ENCODE peak calls at places on chromosome 9, in eight cellular contexts. One of them, this sample, is unnamed.

GRCh38 chr9:71509054-71509453 is 259.3 kb downstream of the CEMIP2 start:
- DNase-seq in amniotic stem cell: no peak
- DNase-seq in nucleus accumbens: no peak
- DNase-seq in activated B cell treated with CpG ODN at 0.5 μM for 24 hours: no peak
- DNase-seq in Calu3: peak; percentile 3
- DNase-seq in HCEC 1CT: no peak
- DNase-seq in fibroblast of mammary gland: peak; percentile 15
- DNase-seq in NCI-H2081 treated with DMSO at 0.1 percent for 48 hours: no peak
- DNase-seq in this sample: no peak

GRCh38 chr9:17280350-17281012 is 145.6 kb downstream of the CNTLN start:
- DNase-seq in NCI-H2081 treated with DMSO at 0.1 percent for 48 hours: no peak
- DNase-seq in nucleus accumbens: no peak
- DNase-seq in amniotic stem cell: no peak
- DNase-seq in Calu3: no peak
- DNase-seq in fibroblast of mammary gland: peak; percentile 66
- DNase-seq in activated B cell treated with CpG ODN at 0.5 μM for 24 hours: no peak
- DNase-seq in HCEC 1CT: peak; percentile 29
- DNase-seq in this sample: no peak

GRCh38 chr9:20315672-20316071 is 306.6 kb downstream of the MLLT3 start:
- DNase-seq in fibroblast of mammary gland: peak; percentile 88
- DNase-seq in nucleus accumbens: no peak
- DNase-seq in HCEC 1CT: peak; percentile 91
- DNase-seq in NCI-H2081 treated with DMSO at 0.1 percent for 48 hours: no peak
- DNase-seq in activated B cell treated with CpG ODN at 0.5 μM for 24 hours: no peak
- DNase-seq in Calu3: no peak
- DNase-seq in amniotic stem cell: peak; percentile 62
- DNase-seq in this sample: no peak

GRCh38 chr9:108934323-108934885 is at the start of gene ABITRAM:
- DNase-seq in fibroblast of mammary gland: peak; percentile 70
- DNase-seq in amniotic stem cell: peak; percentile 70
- DNase-seq in HCEC 1CT: peak; percentile 76
- DNase-seq in NCI-H2081 treated with DMSO at 0.1 percent for 48 hours: no peak
- DNase-seq in activated B cell treated with CpG ODN at 0.5 μM for 24 hours: peak; percentile 73
- DNase-seq in nucleus accumbens: peak; percentile 84
- DNase-seq in Calu3: peak; percentile 70
- DNase-seq in this sample: peak; percentile 89

GRCh38 chr9:19424176-19424779 is 15.5 kb downstream of the ACER2 start:
- DNase-seq in activated B cell treated with CpG ODN at 0.5 μM for 24 hours: no peak
- DNase-seq in fibroblast of mammary gland: peak; percentile 15
- DNase-seq in Calu3: no peak
- DNase-seq in amniotic stem cell: no peak
- DNase-seq in NCI-H2081 treated with DMSO at 0.1 percent for 48 hours: no peak
- DNase-seq in HCEC 1CT: no peak
- DNase-seq in nucleus accumbens: no peak
- DNase-seq in this sample: no peak

GRCh38 chr9:77708416-77708815 is 60.3 kb upstream of the GNA14 start:
- DNase-seq in activated B cell treated with CpG ODN at 0.5 μM for 24 hours: no peak
- DNase-seq in HCEC 1CT: peak; percentile 82
- DNase-seq in amniotic stem cell: no peak
- DNase-seq in fibroblast of mammary gland: peak; percentile 60
- DNase-seq in nucleus accumbens: no peak
- DNase-seq in NCI-H2081 treated with DMSO at 0.1 percent for 48 hours: no peak
- DNase-seq in Calu3: no peak
- DNase-seq in this sample: no peak

GRCh38 chr9:12680341-12680740 is 12.8 kb upstream of the TYRP1 start:
- DNase-seq in activated B cell treated with CpG ODN at 0.5 μM for 24 hours: no peak
- DNase-seq in amniotic stem cell: peak; percentile 19
- DNase-seq in nucleus accumbens: no peak
- DNase-seq in HCEC 1CT: no peak
- DNase-seq in NCI-H2081 treated with DMSO at 0.1 percent for 48 hours: no peak
- DNase-seq in Calu3: no peak
- DNase-seq in fibroblast of mammary gland: no peak
- DNase-seq in this sample: no peak

GRCh38 chr9:16461231-16461840 is 409.1 kb downstream of the BNC2 start:
- DNase-seq in activated B cell treated with CpG ODN at 0.5 μM for 24 hours: no peak
- DNase-seq in NCI-H2081 treated with DMSO at 0.1 percent for 48 hours: no peak
- DNase-seq in fibroblast of mammary gland: peak; percentile 22
- DNase-seq in nucleus accumbens: no peak
- DNase-seq in amniotic stem cell: no peak
- DNase-seq in Calu3: no peak
- DNase-seq in HCEC 1CT: no peak
- DNase-seq in this sample: no peak

GRCh38 chr9:97594414-97594921 is 38.7 kb downstream of the TSTD2 start:
- DNase-seq in amniotic stem cell: no peak
- DNase-seq in fibroblast of mammary gland: no peak
- DNase-seq in Calu3: no peak
- DNase-seq in HCEC 1CT: no peak
- DNase-seq in activated B cell treated with CpG ODN at 0.5 μM for 24 hours: no peak
- DNase-seq in NCI-H2081 treated with DMSO at 0.1 percent for 48 hours: no peak
- DNase-seq in nucleus accumbens: no peak
- DNase-seq in this sample: no peak

GRCh38 chr9:107155244-107155817 is 127.7 kb upstream of the RAD23B start:
- DNase-seq in fibroblast of mammary gland: no peak
- DNase-seq in Calu3: no peak
- DNase-seq in activated B cell treated with CpG ODN at 0.5 μM for 24 hours: no peak
- DNase-seq in NCI-H2081 treated with DMSO at 0.1 percent for 48 hours: no peak
- DNase-seq in nucleus accumbens: no peak
- DNase-seq in amniotic stem cell: no peak
- DNase-seq in HCEC 1CT: no peak
- DNase-seq in this sample: no peak

GRCh38 chr9:69760278-69760610 is 433 bp upstream of the PTAR1 start:
- DNase-seq in amniotic stem cell: no peak
- DNase-seq in activated B cell treated with CpG ODN at 0.5 μM for 24 hours: no peak
- DNase-seq in NCI-H2081 treated with DMSO at 0.1 percent for 48 hours: no peak
- DNase-seq in nucleus accumbens: no peak
- DNase-seq in HCEC 1CT: no peak
- DNase-seq in Calu3: no peak
- DNase-seq in fibroblast of mammary gland: no peak
- DNase-seq in this sample: no peak

GRCh38 chr9:96044401-96044800 is 168.9 kb downstream of the ERCC6L2 start:
- DNase-seq in activated B cell treated with CpG ODN at 0.5 μM for 24 hours: no peak
- DNase-seq in nucleus accumbens: no peak
- DNase-seq in fibroblast of mammary gland: no peak
- DNase-seq in HCEC 1CT: no peak
- DNase-seq in amniotic stem cell: no peak
- DNase-seq in Calu3: no peak
- DNase-seq in NCI-H2081 treated with DMSO at 0.1 percent for 48 hours: no peak
- DNase-seq in this sample: no peak

GRCh38 chr9:107638496-107638895 is 148.9 kb upstream of the KLF4 start:
- DNase-seq in activated B cell treated with CpG ODN at 0.5 μM for 24 hours: no peak
- DNase-seq in amniotic stem cell: no peak
- DNase-seq in nucleus accumbens: no peak
- DNase-seq in HCEC 1CT: no peak
- DNase-seq in Calu3: no peak
- DNase-seq in fibroblast of mammary gland: peak; percentile 18
- DNase-seq in NCI-H2081 treated with DMSO at 0.1 percent for 48 hours: no peak
- DNase-seq in this sample: no peak

GRCh38 chr9:75184471-75184870 is 96.2 kb downstream of the OSTF1 start:
- DNase-seq in NCI-H2081 treated with DMSO at 0.1 percent for 48 hours: no peak
- DNase-seq in HCEC 1CT: no peak
- DNase-seq in fibroblast of mammary gland: no peak
- DNase-seq in Calu3: no peak
- DNase-seq in activated B cell treated with CpG ODN at 0.5 μM for 24 hours: no peak
- DNase-seq in nucleus accumbens: no peak
- DNase-seq in amniotic stem cell: no peak
- DNase-seq in this sample: no peak

GRCh38 chr9:97501177-97501971 is at the start of gene TMOD1:
- DNase-seq in Calu3: peak; percentile 69
- DNase-seq in nucleus accumbens: peak; percentile 41
- DNase-seq in NCI-H2081 treated with DMSO at 0.1 percent for 48 hours: no peak
- DNase-seq in HCEC 1CT: peak; percentile 48
- DNase-seq in activated B cell treated with CpG ODN at 0.5 μM for 24 hours: peak; percentile 48
- DNase-seq in fibroblast of mammary gland: no peak
- DNase-seq in amniotic stem cell: no peak
- DNase-seq in this sample: no peak

GRCh38 chr9:89597711-89598707 is 6.8 kb upstream of the GADD45G start:
- DNase-seq in nucleus accumbens: no peak
- DNase-seq in activated B cell treated with CpG ODN at 0.5 μM for 24 hours: no peak
- DNase-seq in NCI-H2081 treated with DMSO at 0.1 percent for 48 hours: no peak
- DNase-seq in HCEC 1CT: peak; percentile 21
- DNase-seq in fibroblast of mammary gland: peak; percentile 60
- DNase-seq in Calu3: peak; percentile 57
- DNase-seq in amniotic stem cell: peak; percentile 33
- DNase-seq in this sample: no peak

GRCh38 chr9:22657713-22658112 is 211.1 kb downstream of the DMRTA1 start:
- DNase-seq in NCI-H2081 treated with DMSO at 0.1 percent for 48 hours: no peak
- DNase-seq in fibroblast of mammary gland: peak; percentile 58
- DNase-seq in HCEC 1CT: no peak
- DNase-seq in Calu3: no peak
- DNase-seq in amniotic stem cell: no peak
- DNase-seq in nucleus accumbens: no peak
- DNase-seq in activated B cell treated with CpG ODN at 0.5 μM for 24 hours: no peak
- DNase-seq in this sample: no peak

GRCh38 chr9:130215341-130216119 is 43.3 kb downstream of the NCS1 start:
- DNase-seq in amniotic stem cell: no peak
- DNase-seq in nucleus accumbens: no peak
- DNase-seq in HCEC 1CT: peak; percentile 22
- DNase-seq in Calu3: no peak
- DNase-seq in fibroblast of mammary gland: peak; percentile 33
- DNase-seq in NCI-H2081 treated with DMSO at 0.1 percent for 48 hours: no peak
- DNase-seq in activated B cell treated with CpG ODN at 0.5 μM for 24 hours: no peak
- DNase-seq in this sample: no peak

GRCh38 chr9:134960701-134961181 is 43.0 kb upstream of the FCN1 start:
- DNase-seq in HCEC 1CT: no peak
- DNase-seq in NCI-H2081 treated with DMSO at 0.1 percent for 48 hours: no peak
- DNase-seq in amniotic stem cell: no peak
- DNase-seq in fibroblast of mammary gland: no peak
- DNase-seq in activated B cell treated with CpG ODN at 0.5 μM for 24 hours: no peak
- DNase-seq in nucleus accumbens: no peak
- DNase-seq in Calu3: no peak
- DNase-seq in this sample: no peak

GRCh38 chr9:81132796-81133195 is 556.6 kb downstream of the TLE1 start:
- DNase-seq in fibroblast of mammary gland: no peak
- DNase-seq in NCI-H2081 treated with DMSO at 0.1 percent for 48 hours: no peak
- DNase-seq in amniotic stem cell: no peak
- DNase-seq in activated B cell treated with CpG ODN at 0.5 μM for 24 hours: no peak
- DNase-seq in nucleus accumbens: no peak
- DNase-seq in HCEC 1CT: no peak
- DNase-seq in Calu3: no peak
- DNase-seq in this sample: no peak

GRCh38 chr9:10265102-10265708 is 347.6 kb downstream of the PTPRD start:
- DNase-seq in nucleus accumbens: no peak
- DNase-seq in amniotic stem cell: no peak
- DNase-seq in activated B cell treated with CpG ODN at 0.5 μM for 24 hours: no peak
- DNase-seq in Calu3: no peak
- DNase-seq in NCI-H2081 treated with DMSO at 0.1 percent for 48 hours: no peak
- DNase-seq in HCEC 1CT: peak; percentile 55
- DNase-seq in fibroblast of mammary gland: peak; percentile 93
- DNase-seq in this sample: no peak

GRCh38 chr9:124291801-124292396 is 34.1 kb downstream of the NEK6 start:
- DNase-seq in fibroblast of mammary gland: no peak
- DNase-seq in amniotic stem cell: no peak
- DNase-seq in activated B cell treated with CpG ODN at 0.5 μM for 24 hours: peak; percentile 62
- DNase-seq in nucleus accumbens: no peak
- DNase-seq in Calu3: no peak
- DNase-seq in HCEC 1CT: no peak
- DNase-seq in NCI-H2081 treated with DMSO at 0.1 percent for 48 hours: no peak
- DNase-seq in this sample: no peak

This sample was measured in NCI-H1417 treated with DMSO at 0.1 percent for 48 hours.